ENCODE peak calls at places on chromosomes 12 and 14, in four cellular contexts. V, C, W and B are unnamed samples. For H3K9me3, the result is how much of the 10 kb centered on the place peaks cover.

GRCh38 chr14:73125169-73125588 is 11.1 kb upstream of the PSEN1 start:
- DNase-seq in C (no peak), W (no peak), V (no peak), B (no peak)

GRCh38 chr14:98736701-98737338 is 535.2 kb downstream of the BCL11B start:
- DNase-seq in V (no peak), W (no peak), C (no peak), B (no peak)

GRCh38 chr14:31692376-31692781 is 131.2 kb downstream of the NUBPL start:
- DNase-seq in W (no peak), V (no peak), C (no peak), B (no peak)

GRCh38 chr14:25009891-25010290 is 40.1 kb downstream of the STXBP6 start:
- DNase-seq in V (no peak), C (no peak), W (no peak), B (no peak)

GRCh38 chr14:91884664-91885063 is 17.3 kb upstream of the TC2N start:
- DNase-seq in W (no peak), C (no peak), V (no peak), B (no peak)

GRCh38 chr14:102824832-102825231 is 47.6 kb downstream of the TRAF3 start:
- DNase-seq in V (no peak), W (no peak), C (no peak), B (no peak)

GRCh38 chr12:96164951-96165858 is 29.0 kb upstream of the ELK3 start:
- DNase-seq in W (no peak), C (no peak), V (no peak), B (no peak)

GRCh38 chr14:69260979-69261605 is 1.1 kb downstream of the GALNT16 start:
- DNase-seq in W (peak), V (peak), C (peak), B (no peak)

GRCh38 chr14:31592122-31592521 is 30.9 kb downstream of the NUBPL start:
- DNase-seq in C (no peak), W (no peak), V (no peak), B (no peak)

GRCh38 chr14:79809849-79810612 is 401.3 kb downstream of the DIO2 start:
- DNase-seq in V (no peak), W (no peak), C (no peak), B (no peak)

GRCh38 chr14:95515080-95515489 is 1.4 kb downstream of the SYNE3 start:
- DNase-seq in V (no peak), C (no peak), W (peak), B (no peak)

GRCh38 chr12:124491856-124492420 is 75.5 kb downstream of the NCOR2 start:
- DNase-seq in V (no peak), C (no peak), W (no peak), B (no peak)

GRCh38 chr12:3544296-3544965 is 53.4 kb downstream of the PRMT8 start:
- DNase-seq in W (peak), V (peak), C (no peak), B (no peak)

GRCh38 chr14:104341532-104342434 is 203.4 kb downstream of the KIF26A start:
- DNase-seq in W (peak), C (no peak), V (peak), B (no peak)

GRCh38 chr12:43444940-43445564 is 107.0 kb downstream of the ADAMTS20 start:
- DNase-seq in V (peak), W (peak), C (peak), B (no peak)

GRCh38 chr12:64696065-64696741 is 63.0 kb downstream of the GNS start:
- DNase-seq in C (no peak), V (no peak), W (no peak), B (no peak)

GRCh38 chr14:102605026-102605425 is 12.6 kb downstream of the RCOR1 start:
- DNase-seq in W (no peak), C (no peak), V (no peak), B (no peak)

GRCh38 chr12:11677024-11677423 is 27.6 kb downstream of the ETV6 start:
- DNase-seq in W (no peak), C (no peak), V (no peak), B (no peak)

DNA sequence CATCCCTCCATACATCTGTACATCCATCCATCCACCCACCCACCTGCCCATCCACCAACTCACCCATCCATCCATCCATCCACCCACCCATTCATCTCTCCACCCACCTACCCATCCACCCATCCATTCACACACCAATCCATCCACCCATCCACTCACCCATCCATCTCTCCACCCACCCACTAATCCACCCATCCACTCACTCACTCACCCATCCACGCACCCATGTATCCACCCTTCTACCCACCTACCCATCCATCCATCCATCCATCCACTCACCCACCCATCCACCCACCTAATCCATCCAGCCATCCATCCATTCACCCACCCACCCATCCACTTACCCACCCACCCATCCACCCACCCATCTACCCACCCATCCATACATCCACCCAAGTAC is 16.2 kb downstream of the GALNT9 start:
- DNase-seq in W (no peak), C (no peak), V (no peak), B (no peak)
- H3K9me3 ChIP-seq in W (under half), C (under half), V (under half), B (under half)

GRCh38 chr14:19775587-19775986 is 2.3 kb downstream of the OR4M1 start:
- DNase-seq in C (no peak), V (no peak), W (no peak), B (no peak)
- H3K9me3 ChIP-seq in C (under half), V (under half), W (half or more), B (under half)

GRCh38 chr14:40308240-40308639 is 876.0 kb upstream of the FBXO33 start:
- DNase-seq in V (no peak), C (no peak), W (no peak), B (no peak)
- H3K9me3 ChIP-seq in V (under half), C (under half), W (under half), B (under half)

GRCh38 chr12:38118632-38119031 is 197.9 kb upstream of the ALG10B start:
- DNase-seq in V (no peak), C (no peak), W (no peak), B (no peak)
- H3K9me3 ChIP-seq in V (under half), C (under half), W (half or more), B (under half)